ENCODE peak calls at places on chromosomes 13 and 19, in five cellular contexts. W is WTC11, P is H1, O is GM12878, J is HepG2. V is an unnamed sample.

GRCh38 chr19:49837009-49837310 is 14.0 kb upstream of the PTOV1 start:
- DNase-seq in J (no peak), P (no peak), W (no peak), O (no peak), V (no peak)

GRCh38 chr19:1074512-1075283 is 7.7 kb downstream of the ARHGAP45 start:
- DNase-seq in O (no peak), P (no peak), W (no peak), J (no peak), V (no peak)

GRCh38 chr13:96294930-96295657 is 205.2 kb downstream of the HS6ST3 start:
- DNase-seq in W (no peak), P (peak), O (no peak), J (no peak), V (no peak)

GRCh38 chr19:46880440-46880839 is 19.6 kb downstream of the ARHGAP35 start:
- DNase-seq in J (no peak), O (no peak), W (no peak), P (no peak), V (no peak)

GRCh38 chr13:59846845-59847620 is 316.7 kb downstream of the DIAPH3 start:
- DNase-seq in P (no peak), J (no peak), O (no peak), W (no peak), V (no peak)

GRCh38 chr19:5356918-5357317 is 16.3 kb upstream of the PTPRS start:
- DNase-seq in O (no peak), P (no peak), W (no peak), J (no peak), V (no peak)

GRCh38 chr19:13869324-13869723 is 7.6 kb upstream of the NANOS3 start:
- DNase-seq in W (no peak), J (no peak), P (no peak), O (no peak), V (no peak)

GRCh38 chr13:108947551-108948030 is 318.2 kb downstream of the MYO16 start:
- DNase-seq in W (no peak), O (no peak), P (no peak), J (no peak), V (no peak)

GRCh38 chr19:19459707-19460251 is 54.3 kb downstream of the GATAD2A start:
- DNase-seq in W (no peak), O (no peak), P (no peak), J (no peak), V (no peak)

GRCh38 chr19:35430382-35431146 is 17.5 kb upstream of the FFAR2 start:
- DNase-seq in O (no peak), P (no peak), W (no peak), J (no peak), V (no peak)

GRCh38 chr13:85148009-85148408 is 651.2 kb downstream of the SLITRK6 start:
- DNase-seq in P (no peak), W (no peak), O (no peak), J (peak), V (peak)

GRCh38 chr13:61316647-61317046 is 99.0 kb downstream of the PCDH20 start:
- DNase-seq in P (peak), W (peak), O (no peak), J (no peak), V (no peak)

GRCh38 chr13:93151277-93151676 is 75.3 kb upstream of the GPC6 start:
- DNase-seq in J (no peak), P (no peak), O (no peak), W (no peak), V (no peak)

GRCh38 chr13:87524775-87525174 is 146.4 kb upstream of the SLITRK5 start:
- DNase-seq in P (no peak), O (no peak), J (no peak), W (no peak), V (no peak)

GRCh38 chr13:31997641-31998040 is 33.9 kb upstream of the FRY start:
- DNase-seq in J (no peak), O (no peak), W (no peak), P (no peak), V (no peak)

GRCh38 chr19:3270908-3271307 is 46.4 kb downstream of the CELF5 start:
- DNase-seq in P (no peak), O (no peak), J (peak), W (peak), V (peak)

GRCh38 chr13:77729502-77730221 is 32.2 kb downstream of the SLAIN1 start:
- DNase-seq in J (no peak), O (peak), W (no peak), P (no peak), V (no peak)

GRCh38 chr19:44745386-44745831 is 3.1 kb upstream of the BCL3 start:
- DNase-seq in P (no peak), J (no peak), O (no peak), W (peak), V (no peak)

GRCh38 chr19:48752511-48753365 is at the start of gene FUT1:
- DNase-seq in W (peak), J (no peak), P (peak), O (no peak), V (no peak)

GRCh38 chr13:48403151-48403631 is 9.7 kb downstream of the LPAR6 start:
- DNase-seq in P (no peak), W (no peak), J (no peak), O (peak), V (no peak)

GRCh38 chr13:98923641-98924397 is 54.0 kb downstream of the DOCK9 start:
- DNase-seq in W (no peak), O (no peak), P (no peak), J (no peak), V (no peak)

GRCh38 chr13:24713022-24713421 is 32.8 kb downstream of the ATP12A start:
- DNase-seq in W (no peak), J (no peak), P (no peak), O (no peak), V (no peak)

GRCh38 chr13:24706886-24707585 is 26.8 kb downstream of the ATP12A start:
- DNase-seq in W (no peak), P (no peak), O (no peak), J (no peak), V (no peak)

DNA sequence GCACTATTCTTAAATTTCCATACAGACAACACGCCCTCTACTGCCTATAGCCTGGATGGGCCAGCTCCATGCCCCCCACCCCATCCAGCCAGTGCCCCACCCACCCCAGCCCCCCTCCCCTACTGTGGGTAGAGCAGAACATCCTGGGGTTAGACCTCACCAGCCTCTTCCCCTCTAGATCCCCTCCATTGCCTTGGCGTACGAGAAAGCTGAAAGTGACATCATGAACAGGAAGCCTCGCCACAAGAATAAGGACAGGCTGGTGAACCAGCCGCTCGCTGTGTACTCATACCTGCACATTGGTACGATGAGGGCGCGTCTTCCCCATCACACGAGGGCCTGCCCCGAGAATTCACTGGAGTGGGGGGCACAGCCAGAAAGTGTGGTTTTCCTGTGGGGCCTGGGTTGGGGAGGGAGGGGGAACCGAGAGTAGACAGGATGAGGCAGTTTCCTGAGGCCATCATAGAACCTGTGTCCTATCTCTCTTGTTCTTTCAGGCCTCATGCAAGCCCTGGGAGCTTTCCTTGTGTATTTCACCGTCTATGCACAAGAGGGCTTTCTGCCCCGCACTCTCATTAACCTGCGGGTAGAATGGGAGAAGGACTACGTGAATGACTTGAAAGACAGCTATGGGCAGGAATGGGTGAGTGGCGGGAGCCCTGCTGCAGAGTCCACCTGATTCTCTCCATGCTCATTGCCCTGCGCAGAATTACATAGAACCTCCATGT is 29.1 kb downstream of the ATP12A start:
- DNase-seq in W (no peak), O (no peak), P (no peak), J (no peak), V (no peak)
- TF ChIP-seq SP1 in W (no peak), O (no peak), P (no peak), J (no peak), V (no peak)

DNA sequence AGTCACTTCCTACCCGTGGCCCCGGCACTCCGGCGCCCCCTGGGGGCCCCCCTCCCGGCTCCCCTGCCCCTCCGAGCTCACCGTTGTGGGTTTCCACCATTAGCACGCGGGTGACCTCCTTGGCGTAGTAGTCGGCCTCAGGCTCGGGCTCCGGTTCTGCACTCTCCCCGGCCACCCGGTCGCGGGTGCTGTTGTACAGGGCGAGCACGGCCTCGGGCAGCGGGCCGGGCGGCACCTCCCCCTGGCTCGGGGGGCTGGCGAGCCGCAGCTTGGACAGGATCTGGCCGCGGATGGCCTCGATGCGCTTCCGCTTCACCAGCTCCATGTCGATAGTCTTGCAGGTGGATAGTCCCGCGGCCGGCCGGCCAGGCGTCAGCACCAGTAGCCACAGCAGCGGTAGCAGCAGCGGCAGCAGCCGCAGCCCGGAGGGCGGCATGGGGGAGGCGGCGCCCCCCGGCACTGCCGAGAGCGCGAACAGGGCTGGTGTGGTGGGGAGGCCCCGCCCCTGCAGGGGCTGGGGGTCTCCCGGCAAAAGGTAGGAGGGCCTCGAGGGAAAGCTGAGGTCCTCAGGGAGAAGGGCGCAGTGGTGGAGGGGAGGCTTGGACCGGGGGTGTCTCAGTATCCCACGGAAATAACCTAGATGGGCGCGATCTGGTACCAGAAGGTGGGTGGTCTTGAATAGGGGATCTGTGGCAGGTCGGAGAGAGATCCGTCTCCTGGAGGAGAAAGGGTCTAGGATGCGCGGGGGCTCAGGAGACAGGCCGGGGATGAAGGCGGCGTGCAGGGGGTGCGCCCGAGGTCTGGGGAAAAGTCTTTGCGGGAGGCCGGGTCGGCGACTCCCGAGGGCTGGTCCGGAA is 885 bp downstream of the TGFB1 start:
- DNase-seq in O (no peak), W (peak), J (peak), P (no peak), V (peak)
- TF ChIP-seq SP1 in O (no peak), W (no peak), J (no peak), P (no peak), V (no peak)

DNA sequence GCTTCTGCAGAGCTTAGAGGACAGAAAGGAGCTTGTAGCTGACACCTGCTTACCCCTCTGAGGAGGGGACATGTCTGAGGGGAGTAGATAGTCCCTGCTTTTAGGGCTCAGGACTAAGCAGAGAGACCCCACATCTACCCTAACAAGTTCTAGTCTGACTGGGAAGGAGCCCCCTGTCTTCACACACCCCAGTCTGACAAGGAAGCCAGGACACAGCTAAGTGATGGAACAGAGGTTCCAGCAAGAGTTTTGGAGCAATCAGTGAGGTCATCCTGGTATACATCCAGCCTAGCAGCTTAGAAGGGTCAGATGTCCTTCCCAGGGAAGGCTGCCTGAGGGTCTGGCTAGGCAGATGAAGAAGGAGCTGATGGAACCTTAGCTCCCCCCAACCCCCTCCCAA is 15.0 kb downstream of the PAF1 start:
- DNase-seq in W (no peak), O (no peak), J (no peak), P (no peak), V (no peak)
- TF ChIP-seq SP1 in W (no peak), O (no peak), J (no peak), P (no peak), V (no peak)

DNA sequence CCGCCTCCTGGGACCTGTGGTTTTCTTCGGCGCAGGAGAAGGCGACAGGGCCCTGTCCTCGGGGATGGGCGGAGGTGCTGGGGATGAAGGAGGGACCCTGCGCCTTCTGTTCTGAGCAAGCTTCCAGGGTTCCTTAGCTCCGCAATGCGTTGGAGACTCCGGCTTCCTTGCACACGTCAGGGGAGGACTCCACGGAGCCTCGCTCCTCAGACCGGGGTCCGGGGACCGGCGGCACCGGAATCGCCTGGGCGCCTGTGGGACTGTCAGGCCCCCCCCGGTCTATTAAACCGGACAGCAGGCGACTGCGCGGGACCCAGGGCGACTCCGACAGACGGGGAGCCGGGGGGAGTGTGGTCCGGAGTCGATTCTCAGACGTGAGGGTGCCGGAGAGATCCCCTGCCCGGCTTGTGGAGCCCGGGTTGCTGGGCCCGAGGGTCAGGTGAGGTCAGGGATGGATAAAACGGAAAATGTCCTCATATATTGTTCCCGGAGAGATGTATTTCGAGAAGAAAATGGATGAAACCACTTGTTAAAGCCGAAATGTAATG is 227.4 kb downstream of the TEX29 start:
- DNase-seq in J (no peak), W (no peak), O (no peak), P (no peak), V (no peak)
- TF ChIP-seq SP1 in J (no peak), W (no peak), O (no peak), P (no peak), V (no peak)

GRCh38 chr13:52994865-52995264 is 33.7 kb upstream of the OLFM4 start:
- DNase-seq in W (no peak), J (no peak), O (no peak), P (no peak), V (no peak)
- TF ChIP-seq SP1 in W (no peak), J (no peak), O (no peak), P (no peak), V (no peak)

GRCh38 chr19:21856751-21857150 is 20.8 kb upstream of the ZNF43 start:
- DNase-seq in P (no peak), J (no peak), W (no peak), O (no peak), V (no peak)
- TF ChIP-seq SP1 in P (no peak), J (no peak), W (no peak), O (no peak), V (no peak)

GRCh38 chr13:46031581-46032263 is 20.8 kb downstream of the ZC3H13 start:
- DNase-seq in J (peak), O (no peak), W (no peak), P (no peak), V (no peak)
- TF ChIP-seq SP1 in J (no peak), O (no peak), W (no peak), P (no peak), V (no peak)

GRCh38 chr13:112249644-112250610 is 126.2 kb upstream of the SPACA7 start:
- DNase-seq in W (no peak), J (no peak), P (no peak), O (no peak), V (no peak)
- TF ChIP-seq SP1 in W (no peak), J (no peak), P (no peak), O (no peak), V (no peak)